ENCODE peak calls at places on chromosome 6, in ten cellular contexts. H is lower lobe of right lung; T is neural progenitor cell; W is GM23248; L is effector memory CD4-positive, alpha-beta T cell; N is tibial artery; P is naive thymus-derived CD4-positive, alpha-beta T cell; X is HepG2; C is neuronal stem cell; J is heart right ventricle. K is an unnamed sample. For H3K36me3, the result is how much of the 10 kb centered on the place peaks cover.

GRCh38 chr6:138555294-138555988 is 56.1 kb upstream of the NHSL1 start:
- DNase-seq in H (no peak), T (peak), W (no peak), L (no peak), N (no peak), P (no peak), X (peak), C (peak), J (no peak), K (no peak)

GRCh38 chr6:129186988-129187387 is 304.1 kb downstream of the LAMA2 start:
- DNase-seq in H (no peak), T (no peak), W (peak), L (no peak), N (no peak), P (no peak), X (no peak), C (no peak), J (no peak), K (no peak)

GRCh38 chr6:22764521-22764920 is 195.2 kb downstream of the HDGFL1 start:
- DNase-seq in H (no peak), T (no peak), W (no peak), L (no peak), N (no peak), P (no peak), X (no peak), C (no peak), J (no peak), K (no peak)

GRCh38 chr6:107532707-107533106 is 42.8 kb downstream of the SOBP start:
- DNase-seq in H (no peak), T (no peak), W (no peak), L (no peak), N (peak), P (no peak), X (no peak), C (no peak), J (peak), K (no peak)

GRCh38 chr6:70312165-70312564 is 9.3 kb upstream of the COL9A1 start:
- DNase-seq in H (no peak), T (no peak), W (peak), L (no peak), N (no peak), P (no peak), X (peak), C (no peak), J (no peak), K (no peak)

GRCh38 chr6:100137759-100138158 is 143.7 kb upstream of the MCHR2 start:
- DNase-seq in H (no peak), T (no peak), W (no peak), L (no peak), N (no peak), P (no peak), X (no peak), C (no peak), J (no peak), K (no peak)

GRCh38 chr6:11500008-11500407 is 37.5 kb upstream of the TMEM170B start:
- DNase-seq in H (no peak), T (no peak), W (peak), L (no peak), N (no peak), P (no peak), X (no peak), C (no peak), J (no peak), K (no peak)

GRCh38 chr6:25449774-25450173 is 170.6 kb downstream of the CARMIL1 start:
- DNase-seq in H (no peak), T (peak), W (no peak), L (no peak), N (no peak), P (no peak), X (no peak), C (no peak), J (no peak), K (no peak)

GRCh38 chr6:85096976-85097375 is 332.6 kb upstream of the TBX18 start:
- DNase-seq in H (no peak), T (no peak), W (peak), L (no peak), N (no peak), P (no peak), X (no peak), C (no peak), J (no peak), K (no peak)

GRCh38 chr6:6785163-6785521 is 196.6 kb downstream of the LY86 start:
- DNase-seq in H (no peak), T (no peak), W (no peak), L (no peak), N (no peak), P (no peak), X (no peak), C (no peak), J (no peak), K (no peak)

GRCh38 chr6:145887969-145888368 is 73.4 kb upstream of the FBXO30 start:
- DNase-seq in H (no peak), T (no peak), W (peak), L (no peak), N (peak), P (no peak), X (no peak), C (no peak), J (peak), K (no peak)

GRCh38 chr6:12012231-12012565 is at the start of gene HIVEP1:
- DNase-seq in H (peak), T (peak), W (peak), L (no peak), N (no peak), P (no peak), X (no peak), C (peak), J (no peak), K (no peak)

GRCh38 chr6:146913842-146914562 is 290.2 kb upstream of the STXBP5 start:
- DNase-seq in H (peak), T (peak), W (peak), L (no peak), N (peak), P (no peak), X (peak), C (peak), J (peak), K (peak)

GRCh38 chr6:26420607-26421235 is 18.6 kb downstream of the BTN3A1 start:
- DNase-seq in H (no peak), T (peak), W (peak), L (no peak), N (no peak), P (peak), X (peak), C (peak), J (peak), K (no peak)

GRCh38 chr6:114096553-114097172 is 125.7 kb upstream of the HDAC2 start:
- DNase-seq in H (no peak), T (peak), W (peak), L (no peak), N (no peak), P (no peak), X (peak), C (peak), J (no peak), K (no peak)

GRCh38 chr6:15288856-15289255 is 43.0 kb downstream of the JARID2 start:
- DNase-seq in H (no peak), T (no peak), W (no peak), L (no peak), N (no peak), P (no peak), X (no peak), C (no peak), J (no peak), K (no peak)

GRCh38 chr6:168385858-168386735 is 54.9 kb upstream of the SMOC2 start:
- DNase-seq in H (no peak), T (no peak), W (no peak), L (no peak), N (no peak), P (no peak), X (no peak), C (no peak), J (no peak), K (no peak)

GRCh38 chr6:136772685-136773472 is 19.4 kb downstream of the MAP3K5 start:
- DNase-seq in H (no peak), T (peak), W (no peak), L (no peak), N (no peak), P (no peak), X (no peak), C (no peak), J (no peak), K (no peak)

GRCh38 chr6:89895273-89895874 is 1.1 kb downstream of the GJA10 start:
- DNase-seq in H (no peak), T (peak), W (peak), L (no peak), N (no peak), P (no peak), X (peak), C (peak), J (no peak), K (no peak)

GRCh38 chr6:142764306-142764705 is 180.7 kb downstream of the HIVEP2 start:
- DNase-seq in H (no peak), T (no peak), W (no peak), L (no peak), N (no peak), P (no peak), X (no peak), C (no peak), J (no peak), K (no peak)
- H3K36me3 ChIP-seq in H (under half), T (under half), W (under half), L (half or more), N (under half), P (under half), X (under half), C (under half), J (half or more), K (under half)

DNA sequence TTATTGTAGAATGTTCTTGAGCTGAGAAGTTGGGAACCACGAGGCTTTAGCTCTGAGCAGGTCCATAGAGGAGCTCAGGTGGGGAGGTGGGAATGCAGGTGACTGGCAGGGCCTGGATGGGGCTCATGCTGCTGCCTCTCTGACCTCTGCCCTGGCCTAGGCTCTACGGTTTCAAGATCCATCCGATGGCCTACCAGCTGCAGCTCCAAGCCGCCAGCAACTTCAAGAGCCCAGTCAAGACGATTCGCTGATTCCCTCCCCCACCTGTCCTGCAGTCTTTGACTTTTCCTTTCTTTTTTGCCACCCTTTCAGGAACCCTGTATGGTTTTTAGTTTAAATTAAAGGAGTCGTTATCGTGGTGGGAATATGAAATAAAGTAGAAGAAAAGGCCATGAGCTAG is at the start of gene LY6G5B:
- DNase-seq in H (no peak), T (no peak), W (no peak), L (no peak), N (no peak), P (no peak), X (no peak), C (no peak), J (no peak), K (no peak)
- H3K36me3 ChIP-seq in H (half or more), T (under half), W (under half), L (half or more), N (half or more), P (under half), X (under half), C (half or more), J (half or more), K (half or more)

DNA sequence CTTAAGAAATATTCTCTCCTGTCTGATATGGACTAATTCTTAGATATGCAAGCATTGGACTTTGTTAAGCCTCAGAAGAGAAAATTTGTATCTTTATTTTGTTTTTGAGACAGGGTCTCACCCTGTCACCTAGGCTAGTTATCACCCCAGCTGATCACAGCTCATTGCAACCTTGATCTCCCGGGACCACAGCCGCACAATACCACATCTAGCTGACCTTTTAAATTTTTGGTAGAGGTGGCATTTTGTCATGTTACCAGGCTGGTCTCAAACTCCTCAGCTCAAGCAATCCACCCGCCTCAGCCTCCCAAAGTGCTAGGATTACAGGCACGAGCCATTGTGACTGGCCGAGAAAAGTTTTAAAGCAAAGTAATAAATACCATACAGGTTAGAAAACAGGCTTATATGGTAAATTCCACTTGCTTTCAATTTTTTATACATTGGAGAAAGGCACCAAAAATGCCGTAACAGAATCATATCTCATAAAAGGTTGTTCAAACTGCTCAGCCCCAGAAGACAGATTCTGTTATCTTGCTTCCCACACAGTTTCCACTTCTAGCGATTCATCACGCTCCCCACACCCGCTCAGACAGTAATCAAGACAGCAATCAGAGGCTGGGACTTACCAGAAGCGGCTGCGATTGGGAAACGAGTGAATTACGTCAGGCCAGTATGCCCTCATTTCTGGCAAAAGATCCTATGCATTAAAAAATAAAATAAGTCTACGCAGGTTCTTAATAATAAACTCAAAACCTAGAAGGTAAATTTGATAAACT is 13.8 kb downstream of the RNASET2 start:
- DNase-seq in H (peak), T (no peak), W (no peak), L (no peak), N (no peak), P (peak), X (no peak), C (no peak), J (no peak), K (no peak)
- H3K36me3 ChIP-seq in H (half or more), T (under half), W (under half), L (half or more), N (under half), P (under half), X (under half), C (under half), J (half or more), K (under half)

GRCh38 chr6:43608783-43609182 is 20.3 kb downstream of the GTPBP2 start:
- DNase-seq in H (no peak), T (no peak), W (no peak), L (no peak), N (no peak), P (no peak), X (no peak), C (no peak), J (no peak), K (no peak)
- H3K36me3 ChIP-seq in H (half or more), T (under half), W (half or more), L (under half), N (under half), P (under half), X (under half), C (half or more), J (half or more), K (under half)

DNA sequence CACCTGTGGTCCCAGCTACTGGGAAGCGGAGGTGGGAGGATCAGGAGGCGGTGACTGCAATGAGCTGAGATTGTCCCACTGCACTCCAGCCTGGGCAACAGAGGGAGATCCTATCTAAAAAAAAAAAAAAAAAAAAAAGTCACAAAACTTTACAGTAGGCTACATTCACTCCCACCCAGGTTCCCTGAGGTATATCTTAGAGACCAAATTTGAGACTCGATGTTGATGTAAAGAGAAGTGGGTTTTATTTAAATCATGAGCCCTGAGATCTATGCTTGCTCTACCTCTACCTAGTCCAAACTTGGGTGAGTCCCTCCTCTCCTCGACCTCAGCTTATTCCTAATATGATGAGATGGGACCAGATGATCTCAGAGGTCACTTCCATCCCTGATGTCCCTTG is 8.8 kb upstream of the DEF6 start:
- DNase-seq in H (no peak), T (no peak), W (no peak), L (no peak), N (no peak), P (no peak), X (no peak), C (no peak), J (no peak), K (no peak)
- H3K36me3 ChIP-seq in H (half or more), T (under half), W (under half), L (half or more), N (half or more), P (under half), X (under half), C (half or more), J (half or more), K (half or more)

GRCh38 chr6:2890981-2891767 is 11.9 kb downstream of the SERPINB9 start:
- DNase-seq in H (no peak), T (no peak), W (no peak), L (no peak), N (no peak), P (no peak), X (no peak), C (no peak), J (no peak), K (no peak)

GRCh38 chr6:2893276-2893675 is 9.8 kb downstream of the SERPINB9 start:
- DNase-seq in H (no peak), T (no peak), W (no peak), L (no peak), N (no peak), P (peak), X (no peak), C (no peak), J (no peak), K (no peak)

GRCh38 chr6:2896741-2897140 is 6.4 kb downstream of the SERPINB9 start:
- DNase-seq in H (no peak), T (no peak), W (no peak), L (no peak), N (no peak), P (no peak), X (no peak), C (no peak), J (no peak), K (no peak)

GRCh38 chr6:2891768-2892170 is 11.3 kb downstream of the SERPINB9 start:
- DNase-seq in H (no peak), T (no peak), W (no peak), L (peak), N (no peak), P (peak), X (no peak), C (no peak), J (no peak), K (no peak)

DNA sequence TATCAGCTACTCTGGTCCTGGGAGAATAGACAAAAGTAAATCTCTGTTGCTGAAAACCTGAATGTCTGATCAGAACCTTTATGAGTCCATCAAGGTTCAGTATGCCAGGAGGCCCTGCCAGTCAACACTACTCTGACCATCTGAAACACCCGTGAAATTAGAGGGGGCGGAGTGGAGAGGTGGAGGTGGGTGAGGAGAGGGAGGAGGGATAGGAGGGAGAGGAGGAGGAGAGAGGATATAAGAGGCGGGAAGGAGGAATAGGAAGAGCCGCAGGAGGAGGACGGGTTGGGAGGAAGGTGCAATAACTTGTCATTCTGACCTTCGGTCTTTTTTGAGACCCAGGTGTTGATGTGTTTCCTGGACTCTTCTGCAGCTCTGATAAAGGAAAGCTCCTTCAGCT is 8.0 kb downstream of the SERPINB9 start:
- DNase-seq in H (no peak), T (no peak), W (no peak), L (no peak), N (no peak), P (no peak), X (no peak), C (no peak), J (no peak), K (no peak)
- H3K36me3 ChIP-seq in H (half or more), T (under half), W (under half), L (half or more), N (under half), P (half or more), X (under half), C (under half), J (half or more), K (under half)

GRCh38 chr6:170182781-170183120 is 108.1 kb downstream of the DLL1 start:
- DNase-seq in H (no peak), T (no peak), W (no peak), L (no peak), N (no peak), P (no peak), X (no peak), C (no peak), J (no peak), K (no peak)
- H3K36me3 ChIP-seq in H (under half), T (under half), W (under half), L (under half), N (under half), P (under half), X (under half), C (under half), J (under half), K (under half)

DNA sequence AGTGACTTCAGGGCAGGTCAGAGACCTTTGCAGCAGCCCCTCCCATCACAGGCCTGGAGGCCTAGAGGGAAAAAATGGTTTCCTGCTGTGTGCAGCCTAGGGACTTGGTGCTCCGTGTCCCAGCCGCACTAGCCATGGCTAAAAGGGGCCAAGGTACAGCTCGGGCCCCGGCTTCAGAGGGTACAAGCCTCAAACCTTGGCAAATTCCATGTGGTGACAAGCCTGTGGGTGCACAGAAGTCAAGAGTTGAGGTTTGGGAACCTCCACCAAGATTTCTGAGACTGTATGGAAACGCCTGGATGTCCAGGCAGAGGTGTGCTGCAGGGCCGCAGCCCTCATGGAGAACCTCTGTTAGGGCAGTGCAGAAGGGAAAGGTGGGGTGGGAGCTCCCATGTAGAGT is 34.0 kb downstream of the UBE3D start:
- DNase-seq in H (no peak), T (no peak), W (no peak), L (no peak), N (no peak), P (no peak), X (no peak), C (no peak), J (no peak), K (no peak)
- H3K36me3 ChIP-seq in H (under half), T (half or more), W (under half), L (under half), N (under half), P (under half), X (under half), C (under half), J (under half), K (under half)

GRCh38 chr6:158607411-158608170 is 37.0 kb downstream of the DYNLT1 start:
- DNase-seq in H (no peak), T (no peak), W (peak), L (no peak), N (no peak), P (no peak), X (no peak), C (no peak), J (no peak), K (no peak)
- H3K36me3 ChIP-seq in H (half or more), T (under half), W (under half), L (half or more), N (under half), P (under half), X (half or more), C (half or more), J (half or more), K (under half)

K was measured in thoracic aorta.